ENCODE peak calls at places on chromosomes 7 and 10, in six cellular contexts. E is ovary, R is colonic mucosa, Y is MM.1S, O is stomach, W is lower lobe of right lung. Q is an unnamed sample.
A peak's percentile ranks its signal among the peaks of the same experiment; 100 is the strongest.

GRCh38 chr7:158723714-158724385 is 19.2 kb upstream of the NCAPG2 start:
- DNase-seq in E (no peak), R (no peak), Y (no peak), O (no peak), W (no peak), Q (no peak)

GRCh38 chr10:46091080-46091833 is 45.2 kb upstream of the MSMB start:
- DNase-seq in E (no peak), R (no peak), Y (peak; percentile 69), O (no peak), W (no peak), Q (peak; percentile 72)

GRCh38 chr7:90594791-90595317 is 1.3 kb upstream of the CDK14 start:
- DNase-seq in E (peak; percentile 43), R (no peak), Y (no peak), O (no peak), W (no peak), Q (no peak)

GRCh38 chr7:5139998-5140397 is 50.0 kb upstream of the WIPI2 start:
- DNase-seq in E (no peak), R (peak; percentile 42), Y (peak; percentile 19), O (peak; percentile 42), W (no peak), Q (peak; percentile 57)

GRCh38 chr7:95772771-95773581 is 622 bp downstream of the DYNC1I1 start:
- DNase-seq in E (peak; percentile 51), R (no peak), Y (no peak), O (no peak), W (peak; percentile 42), Q (no peak)

GRCh38 chr7:30855936-30856335 is 55.7 kb upstream of the AQP1 start:
- DNase-seq in E (no peak), R (no peak), Y (no peak), O (no peak), W (no peak), Q (no peak)

GRCh38 chr7:44961844-44962482 is 16.9 kb downstream of the MYO1G start:
- DNase-seq in E (no peak), R (no peak), Y (no peak), O (no peak), W (no peak), Q (no peak)

GRCh38 chr7:8433477-8434289 is at the start of gene NXPH1:
- DNase-seq in E (no peak), R (no peak), Y (peak; percentile 18), O (no peak), W (no peak), Q (no peak)

GRCh38 chr10:68696018-68696417 is 25.0 kb upstream of the CCAR1 start:
- DNase-seq in E (no peak), R (no peak), Y (no peak), O (no peak), W (no peak), Q (no peak)

GRCh38 chr7:4018917-4019316 is 663.2 kb upstream of the FOXK1 start:
- DNase-seq in E (no peak), R (no peak), Y (no peak), O (no peak), W (no peak), Q (no peak)

GRCh38 chr7:7352845-7353244 is 170.5 kb downstream of the C1GALT1 start:
- DNase-seq in E (no peak), R (no peak), Y (no peak), O (no peak), W (no peak), Q (no peak)

GRCh38 chr10:70558871-70559810 is 43.4 kb downstream of the PRF1 start:
- DNase-seq in E (peak; percentile 71), R (peak; percentile 63), Y (no peak), O (peak; percentile 63), W (peak; percentile 68), Q (peak; percentile 72)

GRCh38 chr10:132175907-132176581 is 10.7 kb upstream of the DPYSL4 start:
- DNase-seq in E (no peak), R (no peak), Y (no peak), O (no peak), W (no peak), Q (no peak)

GRCh38 chr10:59907918-59908807 is 1.8 kb upstream of the CCDC6 start:
- DNase-seq in E (peak; percentile 51), R (peak; percentile 86), Y (peak; percentile 25), O (peak; percentile 64), W (peak; percentile 60), Q (peak; percentile 73)

GRCh38 chr7:73830872-73831655 is at the start of gene CLDN4:
- DNase-seq in E (no peak), R (peak; percentile 98), Y (no peak), O (peak; percentile 85), W (peak; percentile 89), Q (no peak)

GRCh38 chr7:19061331-19061730 is 56.1 kb downstream of the TWIST1 start:
- DNase-seq in E (no peak), R (no peak), Y (no peak), O (no peak), W (no peak), Q (no peak)

GRCh38 chr7:37986780-37987380 is 66.4 kb downstream of the EPDR1 start:
- DNase-seq in E (no peak), R (no peak), Y (no peak), O (no peak), W (no peak), Q (no peak)

GRCh38 chr10:97333601-97334369 is 744 bp downstream of the FRAT2 start:
- DNase-seq in E (peak; percentile 52), R (peak; percentile 55), Y (no peak), O (peak; percentile 62), W (peak; percentile 86), Q (peak; percentile 43)
- TF ChIP-seq CTCF in E (no peak), R (no peak), Y (no peak), O (no peak), W (no peak), Q (peak; percentile 19)

DNA sequence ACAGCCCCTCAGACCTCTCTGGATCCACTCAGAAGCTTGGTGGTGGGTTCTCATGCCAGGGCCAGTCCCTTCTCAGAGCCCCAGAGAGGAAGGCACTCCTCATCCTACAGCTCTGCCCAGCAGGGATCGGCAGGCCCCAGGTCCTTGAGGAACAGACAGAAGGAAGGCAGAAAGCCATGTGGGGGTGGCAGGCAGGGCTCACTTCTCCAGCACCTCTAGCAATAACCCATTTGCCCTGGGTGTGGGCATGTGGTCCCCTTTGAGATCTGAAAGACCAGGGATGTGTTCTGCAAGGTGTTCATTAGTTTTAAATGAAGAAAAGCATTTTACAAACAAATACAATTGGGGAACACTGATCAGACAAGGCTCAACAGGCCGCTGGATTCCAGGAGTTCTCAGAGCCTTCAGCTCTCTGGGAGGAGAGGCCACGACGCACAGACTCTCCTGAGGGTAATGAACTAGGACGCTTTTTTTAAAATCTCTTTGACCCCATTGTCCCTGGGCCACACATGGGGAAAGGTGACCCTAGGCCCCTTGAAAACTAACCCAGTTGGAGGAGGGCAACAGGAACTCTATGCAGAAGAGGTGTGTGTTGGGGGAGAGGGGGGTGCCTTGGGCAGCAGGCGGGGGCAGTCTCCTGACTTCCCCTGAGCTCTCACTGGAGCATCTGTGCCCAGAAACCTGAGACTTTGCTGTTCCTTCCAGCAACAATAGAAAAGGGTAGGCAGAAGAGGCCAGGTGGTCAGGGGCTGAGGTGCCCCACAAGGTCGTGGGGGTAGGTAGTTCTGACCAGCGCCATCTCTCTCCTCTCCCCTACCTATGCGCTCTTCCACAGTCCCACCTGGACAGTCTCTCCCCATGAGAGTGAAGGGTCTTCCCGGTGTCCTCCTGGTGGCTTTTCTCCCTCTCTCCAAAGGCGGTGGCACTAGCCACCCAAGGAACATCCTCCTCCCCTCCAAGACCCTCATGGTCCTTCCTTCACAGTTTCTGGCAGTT is 40.8 kb downstream of the LDB3 start:
- DNase-seq in E (no peak), R (no peak), Y (no peak), O (no peak), W (no peak), Q (no peak)
- H3K27ac ChIP-seq in E (no peak overlapping the region), R (no peak overlapping the region), Y (no peak overlapping the region), O (peak overlapping the region; percentile 97), W (no peak overlapping the region), Q (no peak overlapping the region)

GRCh38 chr10:79139124-79139835 is 70.5 kb downstream of the ZMIZ1 start:
- DNase-seq in E (peak; percentile 76), R (no peak), Y (no peak), O (no peak), W (peak; percentile 69), Q (no peak)
- H3K4me1 ChIP-seq in E (peaks cover 43% of the 10 kb centered on the region), R (peaks cover 12% of the 10 kb centered on the region), Y (peaks cover 22% of the 10 kb centered on the region), O (peaks cover 100% of the 10 kb centered on the region), W (peaks cover 90% of the 10 kb centered on the region), Q (peaks cover 52% of the 10 kb centered on the region)

DNA sequence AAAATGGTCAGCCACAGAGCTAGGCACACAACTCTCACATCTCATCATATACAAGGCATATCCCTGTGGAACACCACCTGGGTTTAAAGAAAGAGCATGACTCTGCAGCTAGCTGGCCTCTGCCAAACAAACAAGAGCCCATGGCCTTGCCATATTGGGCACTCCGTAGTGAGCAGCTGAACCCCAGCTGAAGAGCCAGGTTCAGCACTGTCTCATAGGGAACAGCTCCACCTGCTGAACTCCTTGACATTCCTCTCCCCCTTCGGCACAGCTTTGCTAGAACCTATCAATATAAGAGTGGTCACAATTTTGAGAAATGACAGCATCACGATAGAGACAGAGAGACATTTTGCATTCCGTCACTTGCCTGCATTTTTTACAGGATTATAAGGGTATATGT is 20.0 kb downstream of the SORCS1 start:
- DNase-seq in E (no peak), R (no peak), Y (no peak), O (no peak), W (no peak), Q (no peak)
- TF ChIP-seq CTCF in E (no peak), R (no peak), Y (no peak), O (no peak), W (no peak), Q (no peak)

GRCh38 chr7:153475240-153475639 is 577.0 kb upstream of the DPP6 start:
- DNase-seq in E (no peak), R (no peak), Y (no peak), O (no peak), W (no peak), Q (no peak)

GRCh38 chr7:153470004-153470671 is 582.1 kb upstream of the DPP6 start:
- DNase-seq in E (no peak), R (no peak), Y (no peak), O (no peak), W (no peak), Q (no peak)

GRCh38 chr7:153472516-153472915 is 579.7 kb upstream of the DPP6 start:
- DNase-seq in E (no peak), R (no peak), Y (no peak), O (no peak), W (no peak), Q (no peak)

GRCh38 chr7:153476166-153476565 is 576.0 kb upstream of the DPP6 start:
- DNase-seq in E (no peak), R (no peak), Y (no peak), O (no peak), W (no peak), Q (no peak)

GRCh38 chr7:153473189-153473588 is 579.0 kb upstream of the DPP6 start:
- DNase-seq in E (peak; percentile 14), R (no peak), Y (no peak), O (no peak), W (no peak), Q (no peak)
- H3K27ac ChIP-seq in E (no peak overlapping the region), R (no peak overlapping the region), Y (no peak overlapping the region), O (no peak overlapping the region), W (no peak overlapping the region), Q (no peak overlapping the region)

GRCh38 chr10:47257396-47258120 is 42.4 kb upstream of the GDF10 start:
- DNase-seq in E (no peak), R (no peak), Y (peak; percentile 54), O (no peak), W (no peak), Q (no peak)
- H3K4me1 ChIP-seq in E (no peaks in the 10 kb centered on the region), R (no peaks in the 10 kb centered on the region), Y (peaks cover 18% of the 10 kb centered on the region), O (no peaks in the 10 kb centered on the region), W (no peaks in the 10 kb centered on the region), Q (peaks cover 24% of the 10 kb centered on the region)

GRCh38 chr7:143490719-143491306 is 13.1 kb downstream of the TAS2R41 start:
- DNase-seq in E (no peak), R (peak; percentile 39), Y (no peak), O (no peak), W (no peak), Q (no peak)
- TF ChIP-seq CTCF in E (no peak), R (peak; percentile 46), Y (peak; percentile 38), O (no peak), W (peak; percentile 54), Q (peak; percentile 34)

Q was measured in OCI-LY7.